ENCODE peak calls at places on chromosomes 5 and 9, in nine cellular contexts. D is osteoblast, F is endothelial cell of umbilical vein, Y is psoas muscle, P is WERI-Rb-1, V is choroid plexus epithelial cell, R is brain microvascular endothelial cell, M is A673, U is right lobe of liver. L is an unnamed sample.

GRCh38 chr5:10695055-10695649 is 65.9 kb downstream of the DAP start:
- DNase-seq in D (no peak), F (peak), Y (peak), P (peak), V (peak), R (peak), M (peak), U (peak), L (no peak)

GRCh38 chr9:113511856-113512761 is 48.6 kb downstream of the RGS3 start:
- DNase-seq in D (peak), F (no peak), Y (no peak), P (peak), V (peak), R (peak), M (no peak), U (no peak), L (no peak)

GRCh38 chr9:36867672-36868471 is 166.2 kb downstream of the PAX5 start:
- DNase-seq in D (no peak), F (no peak), Y (peak), P (no peak), V (no peak), R (no peak), M (no peak), U (peak), L (no peak)

GRCh38 chr5:157290981-157291711 is 25.2 kb downstream of the CYFIP2 start:
- DNase-seq in D (no peak), F (no peak), Y (no peak), P (no peak), V (peak), R (peak), M (no peak), U (peak), L (no peak)

GRCh38 chr9:104074876-104075275 is 19.2 kb upstream of the SMC2 start:
- DNase-seq in D (no peak), F (no peak), Y (no peak), P (no peak), V (peak), R (peak), M (no peak), U (no peak), L (peak)

GRCh38 chr5:33789558-33789957 is 102.2 kb downstream of the ADAMTS12 start:
- DNase-seq in D (no peak), F (no peak), Y (no peak), P (no peak), V (no peak), R (no peak), M (no peak), U (no peak), L (no peak)

GRCh38 chr9:15403155-15403554 is 19.5 kb upstream of the SNAPC3 start:
- DNase-seq in D (no peak), F (no peak), Y (no peak), P (peak), V (no peak), R (no peak), M (peak), U (no peak), L (no peak)

GRCh38 chr5:68519135-68519534 is 303.6 kb downstream of the PIK3R1 start:
- DNase-seq in D (no peak), F (no peak), Y (no peak), P (no peak), V (no peak), R (no peak), M (no peak), U (no peak), L (no peak)

GRCh38 chr5:158642852-158643251 is 456.9 kb downstream of the EBF1 start:
- DNase-seq in D (no peak), F (no peak), Y (no peak), P (no peak), V (no peak), R (no peak), M (no peak), U (no peak), L (no peak)

GRCh38 chr5:15353086-15353645 is 146.8 kb upstream of the FBXL7 start:
- DNase-seq in D (no peak), F (no peak), Y (no peak), P (no peak), V (no peak), R (no peak), M (no peak), U (no peak), L (no peak)

GRCh38 chr5:36660397-36661049 is 54.1 kb downstream of the SLC1A3 start:
- DNase-seq in D (no peak), F (no peak), Y (no peak), P (no peak), V (no peak), R (no peak), M (no peak), U (no peak), L (no peak)

GRCh38 chr9:114900937-114901802 is 29.2 kb downstream of the TNFSF8 start:
- DNase-seq in D (no peak), F (peak), Y (no peak), P (no peak), V (peak), R (no peak), M (no peak), U (no peak), L (no peak)

GRCh38 chr9:126675147-126675467 is 61.4 kb downstream of the LMX1B start:
- DNase-seq in D (no peak), F (no peak), Y (no peak), P (no peak), V (no peak), R (no peak), M (no peak), U (no peak), L (no peak)

GRCh38 chr5:72656331-72656730 is 149.1 kb upstream of the ZNF366 start:
- DNase-seq in D (no peak), F (no peak), Y (no peak), P (no peak), V (no peak), R (no peak), M (no peak), U (no peak), L (no peak)

GRCh38 chr5:10691826-10692785 is 68.9 kb downstream of the DAP start:
- DNase-seq in D (peak), F (no peak), Y (no peak), P (no peak), V (peak), R (peak), M (no peak), U (no peak), L (no peak)

GRCh38 chr9:114364528-114365041 is 23.2 kb downstream of the AKNA start:
- DNase-seq in D (no peak), F (no peak), Y (no peak), P (no peak), V (no peak), R (no peak), M (no peak), U (no peak), L (no peak)

GRCh38 chr9:111613436-111614040 is 14.1 kb upstream of the PTGR1 start:
- DNase-seq in D (peak), F (peak), Y (no peak), P (no peak), V (no peak), R (no peak), M (no peak), U (peak), L (no peak)

GRCh38 chr5:125725686-125726085 is 697.5 kb upstream of the GRAMD2B start:
- DNase-seq in D (no peak), F (no peak), Y (no peak), P (no peak), V (no peak), R (no peak), M (no peak), U (no peak), L (no peak)

DNA sequence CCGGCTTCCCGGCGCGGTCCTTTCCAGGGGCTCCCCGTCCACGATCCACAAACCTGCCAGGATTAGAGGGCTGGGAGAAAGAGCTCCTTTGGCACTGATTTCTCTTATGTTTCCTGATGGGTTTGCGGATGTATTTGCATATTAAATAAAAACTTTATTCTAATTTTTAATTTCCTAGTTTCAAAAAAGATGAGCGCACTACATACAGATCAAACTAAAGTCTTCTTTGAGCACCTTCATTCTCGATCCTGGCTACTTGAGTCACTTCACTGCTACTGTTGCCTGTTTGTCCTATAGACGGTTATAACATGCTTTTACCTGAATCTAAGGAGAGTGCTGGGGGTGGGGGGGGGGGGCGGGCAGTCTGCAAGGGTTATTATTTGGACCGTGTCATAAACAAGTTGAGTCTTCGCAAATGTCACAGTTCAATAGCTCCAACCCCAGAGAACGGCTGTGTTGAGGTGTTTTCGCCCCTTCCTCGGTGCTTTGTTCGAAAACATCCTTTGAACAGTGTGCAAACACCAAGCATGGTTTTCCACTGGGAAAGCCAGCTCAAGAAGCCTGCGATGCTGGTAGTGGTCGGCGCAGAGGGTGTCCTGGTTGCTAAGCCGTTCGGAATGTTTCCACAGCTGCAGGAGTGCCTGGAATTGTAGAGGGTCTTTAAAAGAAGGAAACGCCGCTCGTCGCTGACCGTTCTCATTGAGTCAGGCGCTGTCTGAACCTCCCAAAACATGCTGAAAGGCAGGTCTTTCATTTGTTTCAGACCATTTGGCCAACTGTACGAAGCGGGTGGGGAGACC is 1.1 kb upstream of the STK10 start:
- DNase-seq in D (no peak), F (no peak), Y (no peak), P (no peak), V (peak), R (peak), M (no peak), U (no peak), L (peak)
- TF ChIP-seq CTCF in D (no peak), F (no peak), Y (no peak), P (no peak), V (no peak), R (no peak), M (peak), U (no peak), L (no peak)

GRCh38 chr5:51399636-51399993 is 16.4 kb downstream of the ISL1 start:
- DNase-seq in D (no peak), F (no peak), Y (no peak), P (no peak), V (no peak), R (no peak), M (no peak), U (no peak), L (no peak)
- H3K4me3 ChIP-seq in D (no peak), F (no peak), Y (no peak), P (no peak), V (no peak), R (no peak), M (peak), U (no peak), L (no peak)

DNA sequence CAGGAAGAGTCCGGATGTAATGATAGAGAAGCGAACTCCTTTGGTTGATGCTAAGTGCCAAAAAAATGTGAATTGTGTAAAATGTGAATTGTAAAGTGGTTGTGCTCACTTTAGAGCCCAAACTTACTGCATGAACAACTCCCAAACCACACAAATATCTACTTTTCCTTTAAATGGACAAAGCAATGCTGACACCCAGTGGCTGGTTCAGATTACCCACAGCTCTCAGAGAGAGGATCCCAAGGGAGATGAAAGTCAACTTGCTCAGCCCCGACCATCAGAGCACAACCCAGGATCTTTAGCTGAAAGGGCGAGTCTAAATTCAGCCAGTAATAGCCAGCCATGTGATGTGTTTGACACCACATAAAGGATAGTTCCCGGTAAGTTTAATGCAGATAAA is 133.7 kb downstream of the NMUR2 start:
- DNase-seq in D (no peak), F (no peak), Y (no peak), P (peak), V (peak), R (peak), M (peak), U (no peak), L (no peak)
- TF ChIP-seq CTCF in D (no peak), F (no peak), Y (peak), P (peak), V (peak), R (no peak), M (peak), U (peak), L (peak)

DNA sequence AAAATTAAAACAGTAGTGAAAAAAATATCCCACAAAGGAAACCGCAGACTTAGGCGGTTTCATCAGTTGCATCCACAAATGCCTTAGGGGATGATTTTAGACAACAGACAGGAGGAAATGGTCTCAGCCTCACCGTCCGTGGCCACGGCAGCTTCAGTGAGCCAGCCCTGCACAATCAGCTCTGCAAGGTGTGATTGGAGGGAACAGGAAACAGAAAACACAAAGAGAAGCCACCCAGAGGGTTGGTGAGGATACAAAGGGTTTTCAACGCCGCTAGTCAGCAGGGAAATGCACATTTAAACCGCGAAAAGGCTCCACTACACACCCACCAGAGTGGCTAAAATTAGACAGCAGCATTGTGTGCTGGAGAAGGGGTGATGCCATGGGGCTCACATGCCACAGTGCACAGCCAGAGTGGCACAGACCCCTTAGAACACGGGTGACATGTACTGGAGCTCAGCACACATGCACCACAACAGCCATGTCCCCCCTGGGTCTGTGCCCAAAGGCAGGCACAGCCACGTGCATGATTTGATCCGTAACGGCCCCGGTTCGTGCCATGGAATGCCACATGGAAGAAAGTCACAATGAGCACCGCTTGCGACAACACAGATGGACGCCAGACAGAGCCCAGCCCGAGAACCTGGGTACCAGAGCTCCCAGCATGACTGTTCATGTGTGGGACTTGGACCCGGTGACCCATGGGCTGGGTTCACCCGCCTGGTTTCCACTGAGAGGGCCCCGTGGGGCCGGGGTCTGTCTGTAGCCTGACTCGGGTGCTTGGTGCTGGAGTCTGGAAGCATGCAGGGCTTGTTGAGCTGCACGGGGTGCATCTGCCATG is 18.3 kb upstream of the TERT start:
- DNase-seq in D (no peak), F (no peak), Y (peak), P (peak), V (no peak), R (no peak), M (no peak), U (no peak), L (no peak)
- H3K4me3 ChIP-seq in D (no peak), F (no peak), Y (no peak), P (no peak), V (no peak), R (no peak), M (no peak), U (no peak), L (no peak)

L was measured in astrocyte of the cerebellum.